ENCODE peak calls at places on chromosomes 2 and 18, in four cellular contexts. A, H, F and K are unnamed samples.

GRCh38 chr18:48645427-48646002 is 106.7 kb downstream of the CTIF start:
- DNase-seq in A (no peak), F (no peak), H (no peak), K (no peak)

GRCh38 chr18:79882522-79883241 is 68.8 kb downstream of the SLC66A2 start:
- DNase-seq in F (no peak), H (no peak), A (no peak), K (no peak)

GRCh38 chr2:69831354-69831905 is 2.0 kb downstream of the GMCL1 start:
- DNase-seq in A (no peak), F (no peak), H (no peak), K (no peak)

GRCh38 chr2:190843874-190844699 is 36.5 kb upstream of the GLS start:
- DNase-seq in A (no peak), H (no peak), F (no peak), K (no peak)

GRCh38 chr2:9269695-9270365 is 63.2 kb downstream of the ASAP2 start:
- DNase-seq in A (no peak), H (no peak), F (no peak), K (no peak)

GRCh38 chr2:130875935-130876334 is 39.2 kb downstream of the ARHGEF4 start:
- DNase-seq in F (no peak), H (no peak), A (peak; percentile 51), K (no peak)

GRCh38 chr18:8358066-8358795 is 251.0 kb upstream of the RAB12 start:
- DNase-seq in A (no peak), H (no peak), F (no peak), K (no peak)

GRCh38 chr2:126507425-126507867 is 148.5 kb upstream of the GYPC start:
- DNase-seq in A (no peak), H (no peak), F (no peak), K (no peak)

GRCh38 chr2:241314181-241314932 is 1.1 kb downstream of the HDLBP start:
- DNase-seq in A (no peak), F (no peak), H (peak; percentile 81), K (no peak)

GRCh38 chr2:199933466-199933865 is 21.8 kb downstream of the TYW5 start:
- DNase-seq in H (no peak), F (no peak), A (no peak), K (no peak)

GRCh38 chr2:99708231-99708630 is 218.4 kb upstream of the REV1 start:
- DNase-seq in A (no peak), H (peak; percentile 10), F (no peak), K (peak; percentile 21)

GRCh38 chr2:55721601-55722215 is 28.1 kb upstream of the PNPT1 start:
- DNase-seq in H (no peak), F (no peak), A (no peak), K (no peak)

GRCh38 chr2:236768393-236769140 is 198.9 kb downstream of the ACKR3 start:
- DNase-seq in F (no peak), A (no peak), H (no peak), K (no peak)

GRCh38 chr2:203949228-203949627 is 12.7 kb downstream of the ICOS start:
- DNase-seq in A (no peak), F (no peak), H (no peak), K (no peak)

GRCh38 chr2:241802806-241803318 is 6.1 kb upstream of the NEU4 start:
- DNase-seq in A (no peak), H (no peak), F (no peak), K (no peak)

GRCh38 chr18:11849845-11850747 is 1.1 kb upstream of the CHMP1B start:
- DNase-seq in A (peak; percentile 95), H (peak; percentile 80), F (peak; percentile 62), K (peak; percentile 86)

GRCh38 chr2:20050712-20051517 is 513 bp downstream of the LAPTM4A start:
- DNase-seq in H (peak; percentile 76), A (peak; percentile 77), F (peak; percentile 45), K (peak; percentile 76)